ENCODE peak calls at places on chromosomes 3 and 15, in seven cellular contexts. F, Z, A, E, L, T and W are unnamed samples.

GRCh38 chr3:8809341-8809740 is 39.9 kb upstream of the OXTR start:
- DNase-seq in T (no peak), F (no peak), Z (no peak), A (no peak), L (no peak), E (no peak), W (no peak)

GRCh38 chr3:101133638-101134037 is 140.4 kb upstream of the ABI3BP start:
- DNase-seq in L (no peak), A (no peak), T (no peak), Z (no peak), F (no peak), E (no peak), W (no peak)

GRCh38 chr3:161851941-161852566 is 355.4 kb downstream of the OTOL1 start:
- DNase-seq in Z (peak), F (no peak), T (peak), E (peak), L (peak), A (peak), W (peak)

GRCh38 chr3:46278816-46279672 is 36.8 kb downstream of the CCR3 start:
- DNase-seq in F (no peak), L (no peak), E (no peak), Z (no peak), T (no peak), A (no peak), W (no peak)

GRCh38 chr3:23996058-23996457 is 51.0 kb downstream of the NR1D2 start:
- DNase-seq in L (no peak), E (no peak), A (no peak), Z (no peak), T (no peak), F (no peak), W (no peak)

GRCh38 chr15:63367390-63367789 is 14.3 kb downstream of the CA12 start:
- DNase-seq in E (peak), L (peak), A (no peak), F (no peak), T (no peak), Z (no peak), W (no peak)

GRCh38 chr3:16069149-16069922 is 105.1 kb upstream of the GALNT15 start:
- DNase-seq in F (no peak), T (peak), A (no peak), Z (no peak), E (peak), L (peak), W (no peak)

GRCh38 chr3:4742359-4742758 is 236.9 kb upstream of the BHLHE40 start:
- DNase-seq in Z (no peak), T (peak), F (no peak), A (no peak), L (no peak), E (no peak), W (no peak)

GRCh38 chr3:123314409-123315270 is 112.9 kb downstream of the SEC22A start:
- DNase-seq in Z (peak), T (no peak), L (no peak), E (no peak), A (no peak), F (no peak), W (no peak)

GRCh38 chr15:99474981-99475753 is 90.6 kb upstream of the MEF2A start:
- DNase-seq in Z (no peak), A (no peak), E (no peak), L (no peak), T (no peak), F (no peak), W (no peak)

GRCh38 chr15:83747050-83747717 is 93.3 kb downstream of the ADAMTSL3 start:
- DNase-seq in E (peak), F (no peak), L (peak), Z (no peak), T (peak), A (no peak), W (peak)

GRCh38 chr3:159266779-159267178 is 464.9 kb downstream of the MFSD1 start:
- DNase-seq in Z (peak), T (peak), A (peak), E (peak), L (peak), F (no peak), W (peak)

GRCh38 chr15:76235186-76235826 is 76.0 kb downstream of the ETFA start:
- DNase-seq in Z (no peak), E (peak), A (no peak), T (peak), L (no peak), F (no peak), W (no peak)

GRCh38 chr3:83877909-83878308 is 1080.9 kb upstream of the CADM2 start:
- DNase-seq in L (no peak), Z (no peak), F (no peak), E (no peak), T (no peak), A (no peak), W (no peak)

GRCh38 chr3:182983811-182984210 is 3.5 kb upstream of the DCUN1D1 start:
- DNase-seq in Z (no peak), L (no peak), A (no peak), E (peak), F (no peak), T (peak), W (no peak)

GRCh38 chr3:57227930-57228733 is 603 bp downstream of the APPL1 start:
- DNase-seq in F (peak), Z (peak), E (peak), A (peak), L (peak), T (peak), W (peak)

GRCh38 chr15:39438795-39439577 is 141.9 kb upstream of the THBS1 start:
- DNase-seq in T (no peak), L (no peak), F (no peak), A (no peak), E (no peak), Z (no peak), W (no peak)

GRCh38 chr15:71143373-71144310 is 28.4 kb downstream of the THSD4 start:
- DNase-seq in Z (no peak), E (no peak), F (no peak), L (no peak), A (no peak), T (no peak), W (no peak)

GRCh38 chr3:148631124-148631903 is 66.4 kb upstream of the AGTR1 start:
- DNase-seq in E (no peak), F (no peak), T (no peak), L (peak), Z (peak), A (no peak), W (peak)

GRCh38 chr3:13518516-13519351 is 30.2 kb upstream of the FBLN2 start:
- DNase-seq in A (no peak), F (no peak), Z (no peak), T (no peak), L (no peak), E (no peak), W (no peak)

GRCh38 chr3:44509393-44509921 is 32.0 kb upstream of the ZNF445 start:
- DNase-seq in L (no peak), Z (no peak), T (peak), F (no peak), E (no peak), A (no peak), W (no peak)

GRCh38 chr3:71247221-71247947 is 336.1 kb downstream of the FOXP1 start:
- DNase-seq in A (no peak), F (no peak), E (peak), T (peak), Z (peak), L (peak), W (no peak)

GRCh38 chr3:70550723-70551319 is 238.4 kb upstream of the MDFIC2 start:
- DNase-seq in T (peak), A (peak), L (peak), Z (peak), F (peak), E (peak), W (peak)

GRCh38 chr15:49530106-49530505 is 90.5 kb downstream of the FAM227B start:
- DNase-seq in F (no peak), A (no peak), E (peak), T (peak), Z (no peak), L (no peak), W (no peak)

GRCh38 chr3:14725015-14725431 is 50.1 kb downstream of the C3orf20 start:
- DNase-seq in A (no peak), T (peak), F (no peak), L (no peak), Z (no peak), E (no peak), W (no peak)

GRCh38 chr3:63655519-63655918 is 3.0 kb downstream of the SNTN start:
- DNase-seq in L (no peak), Z (no peak), T (peak), E (no peak), F (no peak), A (no peak), W (no peak)

GRCh38 chr3:63656791-63657190 is 4.3 kb downstream of the SNTN start:
- DNase-seq in Z (no peak), T (peak), F (no peak), L (no peak), E (peak), A (no peak), W (no peak)

GRCh38 chr3:63662500-63662899 is 10.0 kb downstream of the SNTN start:
- DNase-seq in E (peak), A (no peak), Z (peak), L (peak), T (peak), F (no peak), W (no peak)

GRCh38 chr3:63662011-63662410 is 9.5 kb downstream of the SNTN start:
- DNase-seq in E (no peak), Z (no peak), F (no peak), T (no peak), A (no peak), L (no peak), W (no peak)

DNA sequence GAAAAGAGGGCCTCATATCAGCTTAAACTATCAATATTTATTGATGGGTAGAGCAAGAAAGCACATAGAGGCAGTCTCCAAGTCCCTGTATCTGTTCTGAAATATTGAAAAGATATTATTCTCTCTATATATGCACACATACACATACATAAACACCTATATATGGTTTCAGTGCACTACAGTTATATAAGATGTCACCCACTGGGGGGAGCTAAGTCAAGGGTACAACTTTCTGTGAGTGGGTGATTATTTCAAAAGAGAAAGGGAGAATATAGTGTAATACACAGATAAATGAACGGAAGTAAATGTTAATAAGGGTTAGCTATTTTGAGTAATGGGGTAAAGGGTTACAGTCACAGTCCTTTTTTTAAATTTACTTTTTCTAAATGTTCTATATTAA is 8.8 kb downstream of the SNTN start:
- DNase-seq in T (no peak), A (no peak), E (no peak), F (no peak), Z (no peak), L (peak), W (no peak)
- TF ChIP-seq CTCF in T (peak), A (peak), E (no peak), F (no peak), Z (no peak), L (no peak), W (no peak)

GRCh38 chr3:99111235-99111634 is 209.7 kb upstream of the DCBLD2 start:
- DNase-seq in Z (no peak), F (no peak), L (no peak), A (no peak), E (peak), T (peak), W (no peak)

GRCh38 chr3:99118381-99118780 is 216.9 kb upstream of the DCBLD2 start:
- DNase-seq in Z (no peak), L (no peak), F (no peak), A (no peak), E (no peak), T (peak), W (no peak)

GRCh38 chr3:99119312-99119810 is 217.9 kb upstream of the DCBLD2 start:
- DNase-seq in A (no peak), T (peak), Z (no peak), F (no peak), E (peak), L (no peak), W (no peak)

GRCh38 chr3:99114565-99115291 is 213.2 kb upstream of the DCBLD2 start:
- DNase-seq in E (peak), L (peak), A (no peak), F (no peak), T (peak), Z (peak), W (peak)
- TF ChIP-seq CTCF in E (peak), L (peak), A (peak), F (peak), T (peak), Z (peak), W (no peak)

DNA sequence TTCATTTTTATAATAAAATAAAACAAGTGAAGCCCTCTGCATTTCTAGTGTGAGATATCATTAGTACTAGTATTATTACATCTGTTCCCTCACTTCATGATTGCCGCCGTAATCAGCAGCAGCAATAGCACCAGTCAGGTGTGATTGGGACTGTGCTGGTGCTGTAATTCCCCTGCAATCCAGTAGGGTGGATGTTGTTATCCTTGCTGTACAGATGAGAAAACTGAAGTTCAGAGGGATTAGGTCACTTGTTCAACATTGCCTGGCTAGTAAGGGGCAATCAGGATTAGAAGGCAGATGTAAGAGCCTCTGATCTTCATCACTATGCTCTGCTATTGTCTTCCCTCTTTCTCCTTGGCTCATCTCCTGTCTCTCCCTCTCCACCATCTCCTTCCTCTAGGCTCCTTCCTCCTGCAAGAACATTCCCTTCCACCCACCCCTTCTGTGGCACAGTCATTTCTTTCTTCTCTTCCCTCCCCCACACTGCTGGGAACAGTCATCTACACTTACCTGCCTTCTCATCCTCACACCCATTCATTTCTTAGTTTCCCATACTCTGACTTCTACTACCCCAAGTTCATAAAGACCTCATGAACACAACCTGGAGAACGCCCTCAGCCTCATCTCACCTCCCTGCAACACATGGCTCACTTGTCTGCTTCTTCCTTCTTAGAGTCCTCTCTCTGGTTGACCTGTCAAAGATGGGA is 29.7 kb downstream of the CRYGS start:
- DNase-seq in A (no peak), T (peak), E (peak), L (peak), Z (peak), F (no peak), W (peak)
- TF ChIP-seq CTCF in A (peak), T (peak), E (peak), L (peak), Z (peak), F (peak), W (peak)

GRCh38 chr3:48077835-48078234 is 61.6 kb upstream of the MAP4 start:
- DNase-seq in A (no peak), T (peak), L (no peak), F (no peak), E (peak), Z (no peak), W (no peak)
- TF ChIP-seq CTCF in A (no peak), T (no peak), L (no peak), F (no peak), E (no peak), Z (no peak), W (no peak)

GRCh38 chr3:60746043-60746638 is 505.1 kb downstream of the FHIT start:
- DNase-seq in E (no peak), Z (no peak), T (peak), F (no peak), L (no peak), A (no peak), W (no peak)
- TF ChIP-seq CTCF in E (no peak), Z (no peak), T (no peak), F (no peak), L (no peak), A (no peak), W (no peak)

DNA sequence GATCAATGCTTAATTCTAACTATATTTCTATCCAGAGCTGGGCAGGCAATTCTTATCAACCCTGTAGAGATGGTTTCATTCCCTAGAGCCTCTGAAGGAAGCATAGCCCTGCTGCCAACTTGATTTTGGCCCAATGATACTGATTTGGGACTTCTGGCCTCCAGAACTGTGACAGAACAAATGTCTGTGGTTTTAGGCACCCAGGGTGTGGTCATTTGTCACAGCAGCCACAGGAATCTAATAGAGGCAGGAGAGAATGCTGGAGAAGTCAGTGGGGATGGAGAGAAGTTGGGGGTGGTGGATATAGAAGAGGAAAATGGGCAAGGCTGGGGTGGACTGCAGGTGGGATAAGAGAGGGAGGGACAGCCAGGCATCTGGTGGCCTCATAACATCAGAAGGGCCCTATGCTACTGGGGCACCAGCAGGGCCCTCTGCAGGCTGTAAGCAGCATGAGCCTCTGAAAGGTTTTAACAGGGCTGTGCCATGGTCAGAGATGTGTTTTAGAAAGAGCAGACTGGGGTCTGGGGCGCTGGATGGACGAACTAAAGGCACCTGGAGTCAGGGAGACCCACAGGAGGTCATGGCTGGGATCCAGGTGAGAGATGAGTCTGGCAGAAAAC is 19.8 kb downstream of the MRPS11 start:
- DNase-seq in E (no peak), Z (no peak), T (no peak), A (no peak), L (no peak), F (no peak), W (no peak)
- TF ChIP-seq CTCF in E (no peak), Z (no peak), T (no peak), A (no peak), L (no peak), F (no peak), W (no peak)

GRCh38 chr3:42063886-42064285 is 27.3 kb upstream of the TRAK1 start:
- DNase-seq in F (no peak), E (peak), A (no peak), T (peak), Z (no peak), L (no peak), W (no peak)
- TF ChIP-seq CTCF in F (no peak), E (no peak), A (no peak), T (no peak), Z (no peak), L (no peak), W (no peak)

GRCh38 chr3:114409291-114409690 is 115.5 kb downstream of the TIGIT start:
- DNase-seq in Z (no peak), E (no peak), L (no peak), F (no peak), T (no peak), A (no peak), W (no peak)
- TF ChIP-seq CTCF in Z (no peak), E (no peak), L (no peak), F (no peak), T (no peak), A (no peak), W (no peak)

GRCh38 chr3:30263238-30263920 is 343.0 kb upstream of the TGFBR2 start:
- DNase-seq in F (no peak), T (no peak), L (no peak), A (no peak), Z (no peak), E (no peak), W (no peak)
- TF ChIP-seq CTCF in F (no peak), T (no peak), L (no peak), A (no peak), Z (no peak), E (no peak), W (no peak)

GRCh38 chr3:117019082-117019713 is 309.6 kb downstream of the TUSC7 start:
- DNase-seq in Z (peak), T (peak), A (peak), L (peak), E (peak), F (peak), W (peak)
- TF ChIP-seq CTCF in Z (peak), T (peak), A (peak), L (peak), E (peak), F (peak), W (peak)